ENCODE peak calls at places on chromosomes 12 and 14, in eight cellular contexts. Z, I, D, N, K, A, J and X are unnamed samples.
A peak's percentile ranks its signal among the peaks of the same experiment; 100 is the strongest.

GRCh38 chr14:71472281-71472960 is 459.8 kb upstream of the RGS6 start:
- DNase-seq in Z (peak; percentile 53), I (no peak), D (no peak), N (no peak), K (no peak), A (no peak), J (no peak), X (peak; percentile 41)

GRCh38 chr12:124837958-124838803 is 25.5 kb downstream of the SCARB1 start:
- DNase-seq in Z (peak; percentile 98), I (peak; percentile 97), D (peak; percentile 64), N (no peak), K (peak; percentile 91), A (no peak), J (peak; percentile 70), X (no peak)

GRCh38 chr12:102811125-102811737 is 105.8 kb downstream of the PAH start:
- DNase-seq in Z (no peak), I (no peak), D (no peak), N (no peak), K (peak; percentile 30), A (no peak), J (no peak), X (no peak)

GRCh38 chr12:131102991-131103609 is 149.4 kb downstream of the ADGRD1 start:
- DNase-seq in Z (no peak), I (no peak), D (peak; percentile 27), N (no peak), K (no peak), A (peak; percentile 62), J (no peak), X (no peak)

GRCh38 chr12:78674311-78675085 is 190.1 kb upstream of the SYT1 start:
- DNase-seq in Z (peak; percentile 25), I (no peak), D (no peak), N (no peak), K (no peak), A (no peak), J (no peak), X (no peak)

GRCh38 chr12:13100610-13100881 is 2.9 kb downstream of the GSG1 start:
- DNase-seq in Z (no peak), I (no peak), D (no peak), N (no peak), K (no peak), A (no peak), J (no peak), X (no peak)

GRCh38 chr14:94485944-94486841 is 10.2 kb upstream of the SERPINA9 start:
- DNase-seq in Z (peak; percentile 23), I (peak; percentile 10), D (no peak), N (no peak), K (peak; percentile 69), A (peak; percentile 84), J (peak; percentile 39), X (peak; percentile 47)

GRCh38 chr14:100726812-100727564 is at the start of gene DLK1:
- DNase-seq in Z (no peak), I (no peak), D (no peak), N (no peak), K (no peak), A (no peak), J (no peak), X (no peak)

GRCh38 chr14:74963705-74964271 is 8.4 kb upstream of the PGF start:
- DNase-seq in Z (peak; percentile 66), I (no peak), D (no peak), N (no peak), K (no peak), A (no peak), J (no peak), X (no peak)

GRCh38 chr12:121905746-121906145 is 12.6 kb upstream of the CFAP251 start:
- DNase-seq in Z (no peak), I (no peak), D (no peak), N (no peak), K (no peak), A (no peak), J (no peak), X (no peak)

GRCh38 chr14:96104469-96105057 is 65.4 kb downstream of the C14orf132 start:
- DNase-seq in Z (peak; percentile 98), I (peak; percentile 96), D (peak; percentile 73), N (no peak), K (peak; percentile 90), A (peak; percentile 92), J (peak; percentile 83), X (peak; percentile 40)

GRCh38 chr12:3252416-3252815 is 175.2 kb downstream of the TSPAN9 start:
- DNase-seq in Z (peak; percentile 10), I (no peak), D (peak; percentile 68), N (no peak), K (peak; percentile 44), A (peak; percentile 92), J (peak; percentile 81), X (no peak)

GRCh38 chr12:42819801-42820200 is 230.3 kb upstream of the PRICKLE1 start:
- DNase-seq in Z (peak; percentile 19), I (no peak), D (no peak), N (no peak), K (no peak), A (no peak), J (no peak), X (no peak)

GRCh38 chr12:4252595-4252994 is 21.0 kb upstream of the CCND2 start:
- DNase-seq in Z (no peak), I (no peak), D (no peak), N (no peak), K (no peak), A (no peak), J (no peak), X (no peak)

GRCh38 chr12:114167431-114167830 is 201.3 kb upstream of the RBM19 start:
- DNase-seq in Z (peak; percentile 20), I (no peak), D (no peak), N (no peak), K (no peak), A (no peak), J (no peak), X (no peak)

GRCh38 chr12:55818886-55819285 is 1.0 kb downstream of the ORMDL2 start:
- DNase-seq in Z (peak; percentile 58), I (no peak), D (no peak), N (no peak), K (no peak), A (peak; percentile 21), J (no peak), X (no peak)

GRCh38 chr12:106747973-106748436 is 26.5 kb upstream of the RIC8B start:
- DNase-seq in Z (no peak), I (no peak), D (no peak), N (peak; percentile 80), K (no peak), A (no peak), J (no peak), X (no peak)

GRCh38 chr12:71655907-71656306 is 7.7 kb downstream of the ZFC3H1 start:
- DNase-seq in Z (no peak), I (no peak), D (no peak), N (no peak), K (no peak), A (no peak), J (no peak), X (no peak)
- H3K4me3 ChIP-seq in Z (no peak overlapping the region), I (no peak overlapping the region), D (no peak overlapping the region), N (no peak overlapping the region), K (no peak overlapping the region), A (no peak overlapping the region), J (no peak overlapping the region), X (no peak overlapping the region)

DNA sequence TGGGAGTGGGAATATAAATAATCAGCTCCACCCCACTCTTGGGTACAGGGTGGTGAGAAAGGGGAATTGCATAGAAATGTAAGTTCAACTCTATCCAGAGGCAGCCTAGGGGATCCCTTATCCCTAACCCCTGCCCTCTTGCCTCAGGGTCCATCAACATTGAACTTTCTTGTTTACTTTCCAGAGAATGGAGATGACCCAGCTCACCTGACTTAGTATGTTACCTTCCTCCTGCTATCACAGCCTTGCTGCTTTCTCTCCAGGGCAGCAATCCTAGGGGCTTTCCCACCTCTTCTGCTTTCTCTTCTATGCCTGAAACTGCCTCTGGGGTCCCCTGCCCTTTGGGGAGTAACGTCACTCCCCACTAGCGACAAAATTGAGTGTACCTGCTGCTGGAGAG is 2.7 kb downstream of the LRP1 start:
- DNase-seq in Z (no peak), I (no peak), D (no peak), N (no peak), K (no peak), A (no peak), J (no peak), X (no peak)
- H3K4me3 ChIP-seq in Z (peak overlapping the region; percentile 83), I (peak overlapping the region; percentile 86), D (peak overlapping the region; percentile 74), N (no peak overlapping the region), K (no peak overlapping the region), A (no peak overlapping the region), J (no peak overlapping the region), X (no peak overlapping the region)

DNA sequence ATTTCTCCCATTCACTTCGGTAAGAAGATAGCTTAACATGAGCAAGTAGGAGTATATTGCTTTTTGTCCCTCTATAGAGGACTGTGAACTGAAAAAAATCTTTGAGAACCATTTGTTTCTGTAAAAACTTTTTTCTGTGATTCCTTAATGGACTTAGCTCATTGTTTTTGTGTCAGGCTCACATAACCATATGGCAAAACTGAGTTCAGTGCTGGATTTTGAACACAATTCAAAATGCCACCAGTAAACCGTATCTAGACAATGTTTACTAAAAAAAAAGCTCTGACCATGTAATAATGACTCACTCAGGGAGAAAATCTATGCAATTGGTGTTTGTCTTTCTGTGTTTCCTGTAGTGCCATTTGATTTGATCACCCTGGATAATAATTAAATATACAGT is 5.2 kb downstream of the TRHDE start:
- DNase-seq in Z (peak; percentile 61), I (no peak), D (no peak), N (no peak), K (no peak), A (no peak), J (no peak), X (no peak)
- H3K4me3 ChIP-seq in Z (peak overlapping the region; percentile 26), I (peak overlapping the region; percentile 87), D (no peak overlapping the region), N (no peak overlapping the region), K (no peak overlapping the region), A (no peak overlapping the region), J (no peak overlapping the region), X (no peak overlapping the region)

GRCh38 chr14:30558675-30559555 is at the start of gene G2E3:
- DNase-seq in Z (peak; percentile 76), I (peak; percentile 51), D (peak; percentile 93), N (peak; percentile 83), K (peak; percentile 89), A (peak; percentile 96), J (peak; percentile 80), X (peak; percentile 94)
- H3K4me3 ChIP-seq in Z (peak within 1 kb of the TSS; percentile 99), I (peak within 1 kb of the TSS; percentile 98), D (peak within 1 kb of the TSS; percentile 83), N (peak within 1 kb of the TSS; percentile 90), K (peak within 1 kb of the TSS; percentile 54), A (peak within 1 kb of the TSS; percentile 94), J (peak within 1 kb of the TSS; percentile 84), X (peak within 1 kb of the TSS; percentile 94)

GRCh38 chr14:76811561-76811960 is 1.1 kb downstream of the ANGEL1 start:
- DNase-seq in Z (peak; percentile 38), I (no peak), D (no peak), N (no peak), K (no peak), A (no peak), J (no peak), X (no peak)
- H3K4me3 ChIP-seq in Z (peak overlapping the region; percentile 79), I (peak overlapping the region; percentile 84), D (peak overlapping the region; percentile 91), N (peak overlapping the region; percentile 70), K (peak overlapping the region; percentile 46), A (no peak overlapping the region), J (no peak overlapping the region), X (peak overlapping the region; percentile 85)

DNA sequence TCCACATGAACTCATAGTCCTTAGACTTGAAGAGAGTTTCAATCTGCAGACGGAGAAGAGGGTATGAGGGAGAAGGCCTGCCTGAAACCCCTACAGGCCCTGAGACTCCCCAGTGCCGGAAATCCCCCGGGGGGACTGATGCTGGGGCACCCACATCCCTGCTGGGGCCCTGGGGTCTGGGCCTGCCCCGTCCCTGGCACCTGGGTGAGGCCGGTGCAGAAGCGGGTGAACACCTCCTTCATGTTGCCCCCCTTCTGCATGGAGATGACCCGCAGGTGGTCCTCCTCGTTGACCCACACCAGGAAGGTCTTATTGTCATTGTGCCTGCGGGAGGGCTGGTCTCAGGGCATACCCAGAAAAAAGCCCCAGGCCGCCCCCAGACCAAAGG is 2.4 kb downstream of the CKB start:
- DNase-seq in Z (no peak), I (no peak), D (no peak), N (no peak), K (no peak), A (peak; percentile 73), J (no peak), X (peak; percentile 48)
- H3K4me3 ChIP-seq in Z (no peak overlapping the region), I (no peak overlapping the region), D (peak overlapping the region; percentile 57), N (peak overlapping the region; percentile 28), K (no peak overlapping the region), A (no peak overlapping the region), J (no peak overlapping the region), X (peak overlapping the region; percentile 29)